ENCODE peak calls at places on chromosome 11, in ten cellular contexts. One of them, this sample, is unnamed.

GRCh38 chr11:61148016-61148640 is 13.1 kb downstream of the VPS37C start:
- DNase-seq in cardiac muscle cell: peak; percentile 50
- DNase-seq in Karpas-422: peak; percentile 63
- DNase-seq in PC-9: no peak
- DNase-seq in ovary: no peak
- DNase-seq in body of pancreas: peak; percentile 46
- DNase-seq in right cardiac atrium: no peak
- DNase-seq in fibroblast of lung: no peak
- DNase-seq in mammary epithelial cell: no peak
- DNase-seq in MM.1S: no peak
- DNase-seq in this sample: no peak

GRCh38 chr11:82936261-82936660 is 34.7 kb downstream of the DDIAS start:
- DNase-seq in cardiac muscle cell: peak; percentile 81
- DNase-seq in Karpas-422: no peak
- DNase-seq in PC-9: no peak
- DNase-seq in ovary: no peak
- DNase-seq in body of pancreas: no peak
- DNase-seq in right cardiac atrium: no peak
- DNase-seq in fibroblast of lung: peak; percentile 37
- DNase-seq in mammary epithelial cell: peak; percentile 6
- DNase-seq in MM.1S: no peak
- DNase-seq in this sample: no peak

GRCh38 chr11:115527534-115528125 is 23.4 kb upstream of the CADM1 start:
- DNase-seq in cardiac muscle cell: no peak
- DNase-seq in Karpas-422: no peak
- DNase-seq in PC-9: no peak
- DNase-seq in ovary: no peak
- DNase-seq in body of pancreas: peak; percentile 28
- DNase-seq in right cardiac atrium: no peak
- DNase-seq in fibroblast of lung: no peak
- DNase-seq in mammary epithelial cell: peak; percentile 13
- DNase-seq in MM.1S: no peak
- DNase-seq in this sample: no peak

GRCh38 chr11:87300640-87301381 is 263.1 kb downstream of the TMEM135 start:
- DNase-seq in cardiac muscle cell: no peak
- DNase-seq in Karpas-422: peak; percentile 74
- DNase-seq in PC-9: no peak
- DNase-seq in ovary: no peak
- DNase-seq in body of pancreas: no peak
- DNase-seq in right cardiac atrium: no peak
- DNase-seq in fibroblast of lung: no peak
- DNase-seq in mammary epithelial cell: no peak
- DNase-seq in MM.1S: peak; percentile 54
- DNase-seq in this sample: no peak

GRCh38 chr11:61702701-61703312 is 22.6 kb downstream of the DAGLA start:
- DNase-seq in cardiac muscle cell: no peak
- DNase-seq in Karpas-422: no peak
- DNase-seq in PC-9: no peak
- DNase-seq in ovary: no peak
- DNase-seq in body of pancreas: no peak
- DNase-seq in right cardiac atrium: peak; percentile 18
- DNase-seq in fibroblast of lung: no peak
- DNase-seq in mammary epithelial cell: no peak
- DNase-seq in MM.1S: no peak
- DNase-seq in this sample: no peak

GRCh38 chr11:111871693-111872161 is 346 bp upstream of the ALG9 start:
- DNase-seq in cardiac muscle cell: no peak
- DNase-seq in Karpas-422: peak; percentile 49
- DNase-seq in PC-9: no peak
- DNase-seq in ovary: no peak
- DNase-seq in body of pancreas: no peak
- DNase-seq in right cardiac atrium: no peak
- DNase-seq in fibroblast of lung: no peak
- DNase-seq in mammary epithelial cell: no peak
- DNase-seq in MM.1S: no peak
- DNase-seq in this sample: no peak

GRCh38 chr11:85628771-85629341 is 463 bp downstream of the TMEM126B start:
- DNase-seq in cardiac muscle cell: no peak
- DNase-seq in Karpas-422: peak; percentile 73
- DNase-seq in PC-9: no peak
- DNase-seq in ovary: no peak
- DNase-seq in body of pancreas: no peak
- DNase-seq in right cardiac atrium: no peak
- DNase-seq in fibroblast of lung: peak; percentile 10
- DNase-seq in mammary epithelial cell: no peak
- DNase-seq in MM.1S: no peak
- DNase-seq in this sample: no peak

GRCh38 chr11:73795925-73796632 is 8.4 kb downstream of the MRPL48 start:
- DNase-seq in cardiac muscle cell: no peak
- DNase-seq in Karpas-422: no peak
- DNase-seq in PC-9: no peak
- DNase-seq in ovary: no peak
- DNase-seq in body of pancreas: peak; percentile 61
- DNase-seq in right cardiac atrium: peak; percentile 76
- DNase-seq in fibroblast of lung: no peak
- DNase-seq in mammary epithelial cell: no peak
- DNase-seq in MM.1S: no peak
- DNase-seq in this sample: no peak

GRCh38 chr11:72524711-72525110 is 90.4 kb upstream of the CLPB start:
- DNase-seq in cardiac muscle cell: no peak
- DNase-seq in Karpas-422: no peak
- DNase-seq in PC-9: peak; percentile 25
- DNase-seq in ovary: no peak
- DNase-seq in body of pancreas: no peak
- DNase-seq in right cardiac atrium: no peak
- DNase-seq in fibroblast of lung: peak; percentile 65
- DNase-seq in mammary epithelial cell: peak; percentile 23
- DNase-seq in MM.1S: no peak
- DNase-seq in this sample: peak; percentile 64

GRCh38 chr11:1773131-1773510 is 9.4 kb upstream of the CTSD start:
- DNase-seq in cardiac muscle cell: no peak
- DNase-seq in Karpas-422: no peak
- DNase-seq in PC-9: no peak
- DNase-seq in ovary: no peak
- DNase-seq in body of pancreas: no peak
- DNase-seq in right cardiac atrium: no peak
- DNase-seq in fibroblast of lung: no peak
- DNase-seq in mammary epithelial cell: no peak
- DNase-seq in MM.1S: no peak
- DNase-seq in this sample: no peak

GRCh38 chr11:12289667-12290476 is 87.5 kb upstream of the PARVA start:
- DNase-seq in cardiac muscle cell: no peak
- DNase-seq in Karpas-422: no peak
- DNase-seq in PC-9: no peak
- DNase-seq in ovary: no peak
- DNase-seq in body of pancreas: no peak
- DNase-seq in right cardiac atrium: no peak
- DNase-seq in fibroblast of lung: no peak
- DNase-seq in mammary epithelial cell: no peak
- DNase-seq in MM.1S: no peak
- DNase-seq in this sample: no peak

GRCh38 chr11:96167787-96168186 is 175.2 kb downstream of the MAML2 start:
- DNase-seq in cardiac muscle cell: no peak
- DNase-seq in Karpas-422: no peak
- DNase-seq in PC-9: peak; percentile 3
- DNase-seq in ovary: no peak
- DNase-seq in body of pancreas: no peak
- DNase-seq in right cardiac atrium: no peak
- DNase-seq in fibroblast of lung: no peak
- DNase-seq in mammary epithelial cell: no peak
- DNase-seq in MM.1S: no peak
- DNase-seq in this sample: no peak

GRCh38 chr11:113240389-113240788 is 74.0 kb upstream of the TTC12 start:
- DNase-seq in cardiac muscle cell: no peak
- DNase-seq in Karpas-422: no peak
- DNase-seq in PC-9: no peak
- DNase-seq in ovary: no peak
- DNase-seq in body of pancreas: no peak
- DNase-seq in right cardiac atrium: no peak
- DNase-seq in fibroblast of lung: no peak
- DNase-seq in mammary epithelial cell: no peak
- DNase-seq in MM.1S: no peak
- DNase-seq in this sample: no peak

GRCh38 chr11:76854709-76855108 is 6.0 kb upstream of the ACER3 start:
- DNase-seq in cardiac muscle cell: peak; percentile 10
- DNase-seq in Karpas-422: no peak
- DNase-seq in PC-9: no peak
- DNase-seq in ovary: no peak
- DNase-seq in body of pancreas: no peak
- DNase-seq in right cardiac atrium: no peak
- DNase-seq in fibroblast of lung: no peak
- DNase-seq in mammary epithelial cell: peak; percentile 47
- DNase-seq in MM.1S: no peak
- DNase-seq in this sample: no peak

GRCh38 chr11:35151896-35152295 is 12.9 kb downstream of the CD44 start:
- DNase-seq in cardiac muscle cell: no peak
- DNase-seq in Karpas-422: no peak
- DNase-seq in PC-9: no peak
- DNase-seq in ovary: no peak
- DNase-seq in body of pancreas: no peak
- DNase-seq in right cardiac atrium: no peak
- DNase-seq in fibroblast of lung: no peak
- DNase-seq in mammary epithelial cell: no peak
- DNase-seq in MM.1S: no peak
- DNase-seq in this sample: no peak

DNA sequence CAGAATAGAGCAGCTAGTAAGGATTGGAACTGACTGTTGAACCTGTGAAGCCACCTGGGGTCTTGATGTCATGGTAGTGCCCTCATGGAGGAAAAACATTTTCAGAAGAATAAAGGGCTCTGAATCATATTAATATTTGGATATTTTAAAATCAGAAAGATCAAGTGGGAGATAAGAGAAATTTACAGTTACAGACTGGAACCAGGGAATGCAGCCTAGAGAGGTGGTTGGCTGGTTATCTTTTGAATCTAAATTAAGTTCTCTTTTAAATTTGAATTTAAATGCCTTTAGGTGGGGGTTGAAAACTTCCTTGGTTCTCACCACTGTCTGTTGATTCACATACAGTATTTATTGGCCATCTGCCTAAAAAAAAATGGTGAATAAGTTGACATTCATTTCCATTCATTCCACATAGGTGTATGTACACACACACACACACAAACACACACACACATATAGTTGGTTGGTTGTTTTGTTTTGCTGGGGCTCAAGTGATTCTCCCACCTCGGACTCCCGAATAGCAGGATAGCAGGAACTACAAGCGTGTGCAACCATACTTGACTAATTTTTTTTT is 35.7 kb upstream of the PTPRJ start:
- DNase-seq in cardiac muscle cell: no peak
- DNase-seq in Karpas-422: no peak
- DNase-seq in PC-9: no peak
- DNase-seq in ovary: no peak
- DNase-seq in body of pancreas: no peak
- DNase-seq in right cardiac atrium: no peak
- DNase-seq in fibroblast of lung: peak; percentile 50
- DNase-seq in mammary epithelial cell: peak; percentile 24
- DNase-seq in MM.1S: no peak
- DNase-seq in this sample: no peak
- H3K4me3 ChIP-seq in cardiac muscle cell: no peak overlapping the region
- H3K4me3 ChIP-seq in Karpas-422: no peak overlapping the region
- H3K4me3 ChIP-seq in PC-9: no peak overlapping the region
- H3K4me3 ChIP-seq in ovary: no peak overlapping the region
- H3K4me3 ChIP-seq in body of pancreas: no peak overlapping the region
- H3K4me3 ChIP-seq in right cardiac atrium: no peak overlapping the region
- H3K4me3 ChIP-seq in fibroblast of lung: no peak overlapping the region
- H3K4me3 ChIP-seq in mammary epithelial cell: no peak overlapping the region
- H3K4me3 ChIP-seq in MM.1S: no peak overlapping the region
- H3K4me3 ChIP-seq in this sample: no peak overlapping the region

GRCh38 chr11:103735497-103736032 is 300.9 kb upstream of the DDI1 start:
- DNase-seq in cardiac muscle cell: no peak
- DNase-seq in Karpas-422: peak; percentile 58
- DNase-seq in PC-9: peak; percentile 23
- DNase-seq in ovary: no peak
- DNase-seq in body of pancreas: no peak
- DNase-seq in right cardiac atrium: no peak
- DNase-seq in fibroblast of lung: peak; percentile 50
- DNase-seq in mammary epithelial cell: peak; percentile 24
- DNase-seq in MM.1S: no peak
- DNase-seq in this sample: no peak
- H3K9me3 ChIP-seq in cardiac muscle cell: no peaks in the 10 kb centered on the region
- H3K9me3 ChIP-seq in Karpas-422: no peaks in the 10 kb centered on the region
- H3K9me3 ChIP-seq in PC-9: peaks cover 13% of the 10 kb centered on the region
- H3K9me3 ChIP-seq in ovary: no peaks in the 10 kb centered on the region
- H3K9me3 ChIP-seq in body of pancreas: no peaks in the 10 kb centered on the region
- H3K9me3 ChIP-seq in right cardiac atrium: no peaks in the 10 kb centered on the region
- H3K9me3 ChIP-seq in fibroblast of lung: no peaks in the 10 kb centered on the region
- H3K9me3 ChIP-seq in mammary epithelial cell: no peaks in the 10 kb centered on the region
- H3K9me3 ChIP-seq in MM.1S: no peaks in the 10 kb centered on the region
- H3K9me3 ChIP-seq in this sample: no peaks in the 10 kb centered on the region

GRCh38 chr11:63536669-63537292 is at the start of gene PLAAT4:
- DNase-seq in cardiac muscle cell: peak; percentile 81
- DNase-seq in Karpas-422: no peak
- DNase-seq in PC-9: no peak
- DNase-seq in ovary: peak; percentile 62
- DNase-seq in body of pancreas: peak; percentile 31
- DNase-seq in right cardiac atrium: peak; percentile 61
- DNase-seq in fibroblast of lung: peak; percentile 69
- DNase-seq in mammary epithelial cell: peak; percentile 29
- DNase-seq in MM.1S: peak; percentile 73
- DNase-seq in this sample: peak; percentile 57

GRCh38 chr11:63535734-63536133 is 874 bp upstream of the PLAAT4 start:
- DNase-seq in cardiac muscle cell: no peak
- DNase-seq in Karpas-422: no peak
- DNase-seq in PC-9: no peak
- DNase-seq in ovary: no peak
- DNase-seq in body of pancreas: no peak
- DNase-seq in right cardiac atrium: no peak
- DNase-seq in fibroblast of lung: no peak
- DNase-seq in mammary epithelial cell: no peak
- DNase-seq in MM.1S: no peak
- DNase-seq in this sample: no peak

GRCh38 chr11:63534076-63534475 is 2.5 kb upstream of the PLAAT4 start:
- DNase-seq in cardiac muscle cell: no peak
- DNase-seq in Karpas-422: no peak
- DNase-seq in PC-9: peak; percentile 44
- DNase-seq in ovary: no peak
- DNase-seq in body of pancreas: no peak
- DNase-seq in right cardiac atrium: no peak
- DNase-seq in fibroblast of lung: no peak
- DNase-seq in mammary epithelial cell: no peak
- DNase-seq in MM.1S: no peak
- DNase-seq in this sample: no peak

GRCh38 chr11:63534895-63535461 is 1.6 kb upstream of the PLAAT4 start:
- DNase-seq in cardiac muscle cell: no peak
- DNase-seq in Karpas-422: no peak
- DNase-seq in PC-9: no peak
- DNase-seq in ovary: no peak
- DNase-seq in body of pancreas: no peak
- DNase-seq in right cardiac atrium: no peak
- DNase-seq in fibroblast of lung: no peak
- DNase-seq in mammary epithelial cell: no peak
- DNase-seq in MM.1S: peak; percentile 80
- DNase-seq in this sample: no peak

GRCh38 chr11:63537293-63538101 is 889 bp downstream of the PLAAT4 start:
- DNase-seq in cardiac muscle cell: peak; percentile 97
- DNase-seq in Karpas-422: no peak
- DNase-seq in PC-9: no peak
- DNase-seq in ovary: peak; percentile 78
- DNase-seq in body of pancreas: peak; percentile 72
- DNase-seq in right cardiac atrium: peak; percentile 77
- DNase-seq in fibroblast of lung: peak; percentile 96
- DNase-seq in mammary epithelial cell: no peak
- DNase-seq in MM.1S: peak; percentile 13
- DNase-seq in this sample: peak; percentile 89
- H3K4me3 ChIP-seq in cardiac muscle cell: no peak overlapping the region
- H3K4me3 ChIP-seq in Karpas-422: no peak overlapping the region
- H3K4me3 ChIP-seq in PC-9: no peak overlapping the region
- H3K4me3 ChIP-seq in ovary: peak overlapping the region; percentile 37
- H3K4me3 ChIP-seq in body of pancreas: no peak overlapping the region
- H3K4me3 ChIP-seq in right cardiac atrium: peak overlapping the region; percentile 42
- H3K4me3 ChIP-seq in fibroblast of lung: peak overlapping the region; percentile 60
- H3K4me3 ChIP-seq in mammary epithelial cell: no peak overlapping the region
- H3K4me3 ChIP-seq in MM.1S: peak overlapping the region; percentile 52
- H3K4me3 ChIP-seq in this sample: peak overlapping the region; percentile 30

GRCh38 chr11:50077526-50077925 is 44.9 kb downstream of the OR4C45 start:
- DNase-seq in cardiac muscle cell: no peak
- DNase-seq in Karpas-422: no peak
- DNase-seq in PC-9: no peak
- DNase-seq in ovary: no peak
- DNase-seq in body of pancreas: no peak
- DNase-seq in right cardiac atrium: no peak
- DNase-seq in fibroblast of lung: no peak
- DNase-seq in mammary epithelial cell: no peak
- DNase-seq in MM.1S: no peak
- DNase-seq in this sample: no peak
- H3K9me3 ChIP-seq in cardiac muscle cell: no peaks in the 10 kb centered on the region
- H3K9me3 ChIP-seq in Karpas-422: no peaks in the 10 kb centered on the region
- H3K9me3 ChIP-seq in PC-9: no peaks in the 10 kb centered on the region
- H3K9me3 ChIP-seq in ovary: peaks cover 6% of the 10 kb centered on the region
- H3K9me3 ChIP-seq in body of pancreas: peaks cover 33% of the 10 kb centered on the region
- H3K9me3 ChIP-seq in right cardiac atrium: no peaks in the 10 kb centered on the region
- H3K9me3 ChIP-seq in fibroblast of lung: no peaks in the 10 kb centered on the region
- H3K9me3 ChIP-seq in mammary epithelial cell: peaks cover 41% of the 10 kb centered on the region
- H3K9me3 ChIP-seq in MM.1S: no peaks in the 10 kb centered on the region
- H3K9me3 ChIP-seq in this sample: no peaks in the 10 kb centered on the region

This sample was measured in MG63.